ENCODE peak calls at places on chromosomes 5 and 9, in seven cellular contexts. M is heart left ventricle; C is Caco-2; P is mucosa of descending colon; U is esophagus squamous epithelium; S is CD8-positive, alpha-beta T cell; E is mammary epithelial cell. X is an unnamed sample.

GRCh38 chr9:134988706-134989105 is 71.0 kb upstream of the FCN1 start:
- DNase-seq in M (no peak), C (no peak), P (no peak), U (no peak), S (no peak), E (no peak), X (no peak)

GRCh38 chr9:126510564-126510963 is 103.2 kb upstream of the LMX1B start:
- DNase-seq in M (no peak), C (no peak), P (no peak), U (no peak), S (no peak), E (no peak), X (no peak)

GRCh38 chr9:137070201-137070905 is at the start of gene SAPCD2:
- DNase-seq in M (peak), C (peak), P (peak), U (peak), S (peak), E (peak), X (peak)

GRCh38 chr5:171712616-171713015 is 73.0 kb upstream of the SMIM23 start:
- DNase-seq in M (no peak), C (no peak), P (no peak), U (no peak), S (no peak), E (no peak), X (peak)

GRCh38 chr9:105040462-105040861 is 112.5 kb upstream of the ABCA1 start:
- DNase-seq in M (no peak), C (no peak), P (no peak), U (no peak), S (no peak), E (no peak), X (no peak)

GRCh38 chr9:108997112-108997511 is 16.2 kb downstream of the CTNNAL1 start:
- DNase-seq in M (no peak), C (no peak), P (no peak), U (no peak), S (no peak), E (no peak), X (no peak)

GRCh38 chr9:130681769-130682489 is 11.7 kb upstream of the EXOSC2 start:
- DNase-seq in M (no peak), C (no peak), P (no peak), U (no peak), S (peak), E (no peak), X (no peak)

GRCh38 chr9:110031511-110032173 is 176.3 kb downstream of the C9orf152 start:
- DNase-seq in M (no peak), C (no peak), P (no peak), U (no peak), S (no peak), E (peak), X (no peak)

GRCh38 chr9:35306281-35306680 is 144.5 kb downstream of the UNC13B start:
- DNase-seq in M (no peak), C (no peak), P (no peak), U (no peak), S (no peak), E (no peak), X (no peak)

GRCh38 chr9:100714372-100715099 is 136.7 kb downstream of the CAVIN4 start:
- DNase-seq in M (peak), C (peak), P (peak), U (no peak), S (peak), E (peak), X (no peak)

GRCh38 chr5:87765009-87765408 is 352.3 kb upstream of the CCNH start:
- DNase-seq in M (no peak), C (no peak), P (no peak), U (no peak), S (no peak), E (no peak), X (no peak)

GRCh38 chr9:113156880-113157279 is 6.1 kb downstream of the SLC31A2 start:
- DNase-seq in M (no peak), C (no peak), P (no peak), U (no peak), S (no peak), E (no peak), X (no peak)

GRCh38 chr5:177129206-177129605 is 4.4 kb upstream of the NSD1 start:
- DNase-seq in M (no peak), C (no peak), P (no peak), U (no peak), S (no peak), E (no peak), X (no peak)

GRCh38 chr5:126015244-126016054 is 407.8 kb upstream of the GRAMD2B start:
- DNase-seq in M (no peak), C (no peak), P (no peak), U (no peak), S (no peak), E (peak), X (no peak)

GRCh38 chr9:98445576-98445975 is 190.1 kb upstream of the TBC1D2 start:
- DNase-seq in M (no peak), C (no peak), P (no peak), U (no peak), S (no peak), E (no peak), X (no peak)

DNA sequence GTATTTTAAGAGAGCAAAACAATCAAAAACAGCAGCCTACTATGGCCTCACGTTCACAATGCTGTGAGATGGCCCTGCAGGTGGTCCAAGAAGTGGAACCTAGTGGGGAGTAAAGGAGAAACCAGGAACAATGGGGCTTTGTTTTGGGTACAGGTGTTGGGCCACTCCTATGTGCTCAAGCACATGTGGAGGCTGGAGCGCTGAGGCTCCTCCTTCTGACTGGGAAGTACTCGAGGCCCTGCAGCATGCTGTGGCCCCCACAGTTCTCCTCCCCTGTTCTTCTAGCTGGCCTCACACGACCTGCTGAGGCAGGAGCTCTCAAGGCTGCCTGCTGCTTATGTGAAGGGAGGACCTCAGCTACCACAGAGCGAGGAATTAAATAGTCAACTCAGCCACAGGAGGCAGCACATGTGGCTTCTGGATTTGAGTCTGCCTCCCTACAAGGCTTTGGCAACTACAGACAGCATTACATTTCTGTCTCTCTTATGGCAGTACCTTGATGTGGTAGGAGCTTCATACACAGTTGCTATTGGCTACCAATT is 482.3 kb downstream of the SPOCK1 start:
- DNase-seq in M (no peak), C (no peak), P (no peak), U (no peak), S (no peak), E (no peak), X (no peak)
- TF ChIP-seq CTCF in M (no peak), C (peak), P (no peak), U (no peak), S (no peak), E (peak), X (no peak)

DNA sequence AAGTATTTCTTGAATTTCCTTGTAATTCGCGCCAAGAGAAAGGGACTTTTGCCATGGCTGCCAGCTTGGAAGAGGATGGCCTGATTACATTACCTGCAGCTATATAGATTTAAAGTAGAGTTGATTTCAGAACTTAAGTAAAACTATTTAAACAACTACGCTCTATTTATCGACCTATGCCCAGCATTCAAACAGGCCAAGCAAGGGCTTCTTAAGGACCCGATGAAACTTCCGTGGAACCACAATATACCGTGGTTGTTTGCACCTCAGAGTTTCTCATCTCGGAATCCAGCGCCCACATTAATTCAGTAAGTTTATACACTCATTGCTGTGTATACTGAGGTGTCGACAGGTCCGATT is 492 bp upstream of the CDC14B start:
- DNase-seq in M (no peak), C (no peak), P (no peak), U (no peak), S (no peak), E (no peak), X (no peak)
- H3K4me3 ChIP-seq in M (peak), C (peak), P (no peak), U (peak), S (peak), E (peak), X (no peak)

GRCh38 chr5:150302301-150303069 is at the start of gene ARSI:
- DNase-seq in M (peak), C (peak), P (peak), U (no peak), S (no peak), E (peak), X (no peak)
- TF ChIP-seq CTCF in M (no peak), C (peak), P (no peak), U (peak), S (no peak), E (peak), X (no peak)

GRCh38 chr5:180809403-180810209 is 7.0 kb upstream of the MGAT1 start:
- DNase-seq in M (peak), C (peak), P (peak), U (peak), S (peak), E (peak), X (peak)

GRCh38 chr5:180810210-180811011 is 7.8 kb upstream of the MGAT1 start:
- DNase-seq in M (peak), C (peak), P (peak), U (peak), S (peak), E (peak), X (peak)

GRCh38 chr5:180808461-180809000 is 5.9 kb upstream of the MGAT1 start:
- DNase-seq in M (no peak), C (no peak), P (peak), U (no peak), S (no peak), E (peak), X (no peak)

GRCh38 chr5:180806351-180807011 is 3.9 kb upstream of the MGAT1 start:
- DNase-seq in M (no peak), C (no peak), P (no peak), U (no peak), S (no peak), E (no peak), X (peak)

DNA sequence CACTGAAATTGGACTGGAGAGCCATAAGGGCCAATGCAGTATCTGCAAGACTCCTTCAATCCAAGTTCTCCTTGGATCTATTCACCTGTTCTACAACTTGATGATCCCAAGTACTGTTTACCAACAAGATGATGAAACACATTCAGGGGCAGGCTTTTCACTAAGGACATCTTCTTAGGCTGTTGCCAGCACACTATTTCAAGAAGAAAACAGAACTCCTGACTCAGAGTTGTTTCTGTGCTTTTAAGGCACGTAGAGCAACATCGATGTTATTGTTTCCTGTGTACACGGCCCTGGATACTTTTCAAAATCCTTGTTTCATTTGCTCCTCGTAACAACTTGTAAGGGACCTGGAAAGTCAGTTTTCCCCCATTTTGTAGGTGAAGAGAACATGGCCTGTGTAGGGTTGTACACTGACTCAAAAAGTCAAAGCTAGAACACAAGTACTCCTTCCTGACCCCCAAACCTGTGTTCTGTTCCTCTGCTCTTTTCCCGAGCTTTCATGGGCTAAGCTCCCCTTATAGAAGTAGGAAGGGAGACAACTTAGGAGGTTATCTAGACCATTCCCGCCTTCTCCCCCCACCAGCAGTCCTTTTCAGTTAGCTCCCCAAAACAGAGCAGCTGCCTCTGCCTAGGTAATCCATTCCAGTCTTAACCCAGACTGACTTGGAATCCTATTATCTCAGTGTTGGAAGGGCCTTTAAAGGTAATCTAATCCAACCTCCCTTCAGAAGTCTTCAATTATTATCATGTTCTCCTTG is 5.2 kb upstream of the MGAT1 start:
- DNase-seq in M (no peak), C (no peak), P (no peak), U (no peak), S (no peak), E (no peak), X (peak)
- H3K4me3 ChIP-seq in M (no peak), C (peak), P (no peak), U (peak), S (peak), E (no peak), X (no peak)

GRCh38 chr5:54895816-54896341 is 89.5 kb downstream of the ESM1 start:
- DNase-seq in M (peak), C (peak), P (peak), U (no peak), S (no peak), E (peak), X (no peak)
- TF ChIP-seq CTCF in M (peak), C (peak), P (no peak), U (peak), S (no peak), E (peak), X (no peak)

GRCh38 chr9:86405926-86406325 is 51.7 kb upstream of the TUT7 start:
- DNase-seq in M (no peak), C (no peak), P (no peak), U (no peak), S (no peak), E (peak), X (peak)

GRCh38 chr9:86408121-86408520 is 53.9 kb upstream of the TUT7 start:
- DNase-seq in M (no peak), C (no peak), P (no peak), U (no peak), S (no peak), E (peak), X (no peak)

GRCh38 chr9:86405086-86405491 is 50.9 kb upstream of the TUT7 start:
- DNase-seq in M (no peak), C (peak), P (no peak), U (no peak), S (no peak), E (no peak), X (no peak)

GRCh38 chr9:86407022-86407421 is 52.8 kb upstream of the TUT7 start:
- DNase-seq in M (no peak), C (peak), P (no peak), U (no peak), S (no peak), E (peak), X (peak)

DNA sequence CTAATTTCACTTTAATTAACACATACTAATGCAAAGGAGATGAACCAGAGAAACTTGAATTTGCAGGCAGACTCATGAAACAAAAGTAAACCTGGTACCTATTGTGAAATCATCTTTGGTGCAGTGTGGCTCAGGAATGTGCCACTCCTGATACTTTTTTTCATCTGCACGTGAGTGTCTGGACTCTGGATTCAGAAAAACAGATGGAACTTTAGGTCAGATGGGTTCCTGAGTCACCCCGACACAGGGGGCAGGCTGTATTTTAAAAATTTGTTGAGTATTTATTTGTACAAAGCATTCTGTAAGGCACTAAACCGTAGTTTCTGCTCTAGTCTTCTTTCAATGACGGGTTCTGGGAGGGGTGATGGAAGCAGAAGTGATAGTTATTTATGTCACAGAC is 52.2 kb upstream of the TUT7 start:
- DNase-seq in M (no peak), C (no peak), P (no peak), U (no peak), S (no peak), E (peak), X (no peak)
- H3K4me3 ChIP-seq in M (no peak), C (no peak), P (no peak), U (peak), S (no peak), E (no peak), X (no peak)

GRCh38 chr9:123368023-123368422 is 12.0 kb downstream of the CRB2 start:
- DNase-seq in M (no peak), C (no peak), P (no peak), U (no peak), S (no peak), E (no peak), X (no peak)

GRCh38 chr9:123364241-123364824 is 8.3 kb downstream of the CRB2 start:
- DNase-seq in M (no peak), C (no peak), P (no peak), U (no peak), S (no peak), E (no peak), X (no peak)

GRCh38 chr9:123365881-123366528 is 10.0 kb downstream of the CRB2 start:
- DNase-seq in M (no peak), C (no peak), P (no peak), U (no peak), S (no peak), E (no peak), X (no peak)

GRCh38 chr9:123362856-123363255 is 6.9 kb downstream of the CRB2 start:
- DNase-seq in M (no peak), C (no peak), P (no peak), U (no peak), S (no peak), E (no peak), X (no peak)

DNA sequence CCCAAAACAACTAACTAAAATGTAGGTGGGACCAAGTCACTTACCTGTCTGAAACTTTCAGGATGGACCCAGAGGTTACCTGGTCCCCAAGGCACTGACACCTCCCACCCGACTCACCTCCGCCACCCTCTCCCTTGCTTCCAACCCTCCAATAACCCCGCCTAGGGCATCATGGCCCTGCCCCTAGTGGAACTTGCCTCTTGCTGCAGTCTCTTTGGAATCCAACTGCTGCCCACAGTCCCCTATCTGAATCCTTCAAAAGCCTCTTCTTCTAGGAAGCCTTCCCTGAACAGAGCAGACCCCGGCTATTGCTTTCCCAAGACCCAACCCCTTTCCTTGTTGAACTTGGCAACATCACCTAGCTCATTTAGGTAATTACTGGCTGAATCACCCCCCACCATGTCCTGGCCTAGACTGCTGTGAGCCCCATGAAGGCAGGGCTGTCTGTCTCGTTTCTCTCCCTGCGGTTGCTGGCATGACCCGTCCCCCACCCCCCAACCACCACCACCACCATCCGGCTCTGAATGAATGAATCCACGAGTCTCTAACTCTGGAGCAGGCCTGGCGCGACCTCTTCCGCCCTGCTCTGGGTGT is 9.4 kb downstream of the CRB2 start:
- DNase-seq in M (no peak), C (no peak), P (no peak), U (no peak), S (no peak), E (no peak), X (no peak)
- TF ChIP-seq CTCF in M (no peak), C (peak), P (no peak), U (no peak), S (no peak), E (peak), X (no peak)

DNA sequence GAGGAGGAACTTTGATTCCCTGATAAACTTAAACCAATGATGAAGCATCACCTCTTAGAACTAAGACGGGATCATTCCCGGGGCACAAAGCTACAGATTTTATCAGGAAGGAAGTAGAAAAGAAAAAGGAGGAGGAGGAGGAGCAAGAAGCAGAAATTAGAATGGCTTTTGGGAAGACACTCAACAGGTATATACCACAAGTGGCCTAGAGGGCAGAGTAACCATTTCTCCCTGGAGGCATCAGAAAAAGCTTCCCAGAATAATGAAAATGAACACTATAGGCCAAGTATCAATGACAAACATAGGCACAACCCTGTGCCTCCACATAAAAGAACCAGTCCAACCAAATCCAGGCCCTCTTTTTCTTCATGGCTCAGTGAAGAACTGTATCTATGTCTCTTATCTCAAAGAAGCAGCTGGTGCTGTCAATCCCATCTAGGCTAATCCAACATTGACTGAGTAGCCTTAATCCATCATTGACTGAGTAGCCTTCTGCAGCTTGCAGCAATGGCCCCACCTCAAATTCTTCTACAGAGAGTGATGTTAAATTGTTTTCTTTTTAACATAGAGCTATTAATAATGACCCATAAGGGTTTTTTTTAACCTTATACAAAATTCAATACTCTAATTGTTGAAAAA is 178.8 kb upstream of the KIF2A start:
- DNase-seq in M (no peak), C (no peak), P (no peak), U (no peak), S (no peak), E (no peak), X (no peak)
- H3K4me3 ChIP-seq in M (no peak), C (no peak), P (no peak), U (no peak), S (no peak), E (no peak), X (no peak)

GRCh38 chr5:131563434-131564228 is 71.4 kb downstream of the RAPGEF6 start:
- DNase-seq in M (no peak), C (no peak), P (no peak), U (no peak), S (no peak), E (no peak), X (no peak)
- TF ChIP-seq CTCF in M (no peak), C (peak), P (no peak), U (no peak), S (no peak), E (no peak), X (no peak)